ENCODE peak calls at places on chromosomes 16 and 17, in six cellular contexts. One of them, this sample, is unnamed.

GRCh38 chr16:49757744-49758069 is 98.2 kb downstream of the ZNF423 start:
- DNase-seq in heart right ventricle: no peak
- DNase-seq in colonic mucosa: no peak
- DNase-seq in CD8-positive, alpha-beta memory T cell: no peak
- DNase-seq in mammary epithelial cell: no peak
- DNase-seq in mesenchymal stem cell: no peak
- DNase-seq in this sample: no peak

GRCh38 chr17:81018044-81018802 is 16.7 kb upstream of the BAIAP2 start:
- DNase-seq in mesenchymal stem cell: peak
- DNase-seq in heart right ventricle: no peak
- DNase-seq in colonic mucosa: peak
- DNase-seq in CD8-positive, alpha-beta memory T cell: no peak
- DNase-seq in mammary epithelial cell: no peak
- DNase-seq in this sample: peak

GRCh38 chr17:1709971-1710806 is at the start of gene TLCD2:
- DNase-seq in colonic mucosa: peak
- DNase-seq in CD8-positive, alpha-beta memory T cell: peak
- DNase-seq in mesenchymal stem cell: peak
- DNase-seq in heart right ventricle: peak
- DNase-seq in mammary epithelial cell: peak
- DNase-seq in this sample: peak

GRCh38 chr17:27091043-27091497 is 202.8 kb upstream of the WSB1 start:
- DNase-seq in mesenchymal stem cell: no peak
- DNase-seq in mammary epithelial cell: no peak
- DNase-seq in CD8-positive, alpha-beta memory T cell: no peak
- DNase-seq in colonic mucosa: no peak
- DNase-seq in heart right ventricle: no peak
- DNase-seq in this sample: no peak

GRCh38 chr17:5416886-5417285 is 2.6 kb downstream of the NUP88 start:
- DNase-seq in CD8-positive, alpha-beta memory T cell: no peak
- DNase-seq in mesenchymal stem cell: no peak
- DNase-seq in heart right ventricle: no peak
- DNase-seq in colonic mucosa: peak
- DNase-seq in mammary epithelial cell: peak
- DNase-seq in this sample: no peak

GRCh38 chr17:58391302-58391984 is 25.9 kb downstream of the RNF43 start:
- DNase-seq in colonic mucosa: peak
- DNase-seq in CD8-positive, alpha-beta memory T cell: no peak
- DNase-seq in heart right ventricle: peak
- DNase-seq in mesenchymal stem cell: no peak
- DNase-seq in mammary epithelial cell: peak
- DNase-seq in this sample: no peak

GRCh38 chr17:78769200-78769773 is 12.8 kb downstream of the CYTH1 start:
- DNase-seq in colonic mucosa: no peak
- DNase-seq in mesenchymal stem cell: no peak
- DNase-seq in heart right ventricle: no peak
- DNase-seq in CD8-positive, alpha-beta memory T cell: no peak
- DNase-seq in mammary epithelial cell: no peak
- DNase-seq in this sample: no peak

GRCh38 chr17:49110504-49110903 is 22.1 kb upstream of the B4GALNT2 start:
- DNase-seq in mammary epithelial cell: peak
- DNase-seq in CD8-positive, alpha-beta memory T cell: no peak
- DNase-seq in mesenchymal stem cell: no peak
- DNase-seq in colonic mucosa: no peak
- DNase-seq in heart right ventricle: no peak
- DNase-seq in this sample: no peak

GRCh38 chr16:12531937-12532336 is 271.8 kb downstream of the CPPED1 start:
- DNase-seq in mammary epithelial cell: no peak
- DNase-seq in colonic mucosa: no peak
- DNase-seq in CD8-positive, alpha-beta memory T cell: no peak
- DNase-seq in heart right ventricle: no peak
- DNase-seq in mesenchymal stem cell: peak
- DNase-seq in this sample: no peak

GRCh38 chr17:56121661-56122060 is 31.6 kb upstream of the ANKFN1 start:
- DNase-seq in mesenchymal stem cell: no peak
- DNase-seq in mammary epithelial cell: no peak
- DNase-seq in CD8-positive, alpha-beta memory T cell: no peak
- DNase-seq in heart right ventricle: no peak
- DNase-seq in colonic mucosa: no peak
- DNase-seq in this sample: no peak

GRCh38 chr16:508884-509736 is 18.4 kb upstream of the CAPN15 start:
- DNase-seq in mesenchymal stem cell: peak
- DNase-seq in mammary epithelial cell: no peak
- DNase-seq in CD8-positive, alpha-beta memory T cell: no peak
- DNase-seq in heart right ventricle: no peak
- DNase-seq in colonic mucosa: peak
- DNase-seq in this sample: no peak

GRCh38 chr17:494601-495195 is 142.1 kb upstream of the RPH3AL start:
- DNase-seq in mesenchymal stem cell: no peak
- DNase-seq in mammary epithelial cell: no peak
- DNase-seq in colonic mucosa: no peak
- DNase-seq in heart right ventricle: no peak
- DNase-seq in CD8-positive, alpha-beta memory T cell: no peak
- DNase-seq in this sample: no peak

GRCh38 chr16:19704321-19705130 is 13.5 kb downstream of the KNOP1 start:
- DNase-seq in mesenchymal stem cell: peak
- DNase-seq in mammary epithelial cell: peak
- DNase-seq in colonic mucosa: no peak
- DNase-seq in heart right ventricle: no peak
- DNase-seq in CD8-positive, alpha-beta memory T cell: no peak
- DNase-seq in this sample: no peak

GRCh38 chr17:58006924-58007780 is at the start of gene SRSF1:
- DNase-seq in mammary epithelial cell: peak
- DNase-seq in heart right ventricle: peak
- DNase-seq in mesenchymal stem cell: peak
- DNase-seq in colonic mucosa: peak
- DNase-seq in CD8-positive, alpha-beta memory T cell: peak
- DNase-seq in this sample: peak

GRCh38 chr16:58280846-58281301 is 14.0 kb downstream of the PRSS54 start:
- DNase-seq in mammary epithelial cell: peak
- DNase-seq in colonic mucosa: no peak
- DNase-seq in CD8-positive, alpha-beta memory T cell: no peak
- DNase-seq in mesenchymal stem cell: no peak
- DNase-seq in heart right ventricle: no peak
- DNase-seq in this sample: no peak

GRCh38 chr16:67244387-67245188 is 2.7 kb downstream of the FHOD1 start:
- DNase-seq in mammary epithelial cell: peak
- DNase-seq in colonic mucosa: peak
- DNase-seq in mesenchymal stem cell: peak
- DNase-seq in CD8-positive, alpha-beta memory T cell: peak
- DNase-seq in heart right ventricle: peak
- DNase-seq in this sample: peak

GRCh38 chr16:11551842-11552241 is 34.9 kb downstream of the LITAF start:
- DNase-seq in CD8-positive, alpha-beta memory T cell: no peak
- DNase-seq in heart right ventricle: no peak
- DNase-seq in mesenchymal stem cell: no peak
- DNase-seq in colonic mucosa: no peak
- DNase-seq in mammary epithelial cell: no peak
- DNase-seq in this sample: no peak

GRCh38 chr17:77379837-77380236 is 239.1 kb downstream of the SEC14L1 start:
- DNase-seq in CD8-positive, alpha-beta memory T cell: no peak
- DNase-seq in mammary epithelial cell: no peak
- DNase-seq in mesenchymal stem cell: no peak
- DNase-seq in colonic mucosa: no peak
- DNase-seq in heart right ventricle: no peak
- DNase-seq in this sample: no peak

DNA sequence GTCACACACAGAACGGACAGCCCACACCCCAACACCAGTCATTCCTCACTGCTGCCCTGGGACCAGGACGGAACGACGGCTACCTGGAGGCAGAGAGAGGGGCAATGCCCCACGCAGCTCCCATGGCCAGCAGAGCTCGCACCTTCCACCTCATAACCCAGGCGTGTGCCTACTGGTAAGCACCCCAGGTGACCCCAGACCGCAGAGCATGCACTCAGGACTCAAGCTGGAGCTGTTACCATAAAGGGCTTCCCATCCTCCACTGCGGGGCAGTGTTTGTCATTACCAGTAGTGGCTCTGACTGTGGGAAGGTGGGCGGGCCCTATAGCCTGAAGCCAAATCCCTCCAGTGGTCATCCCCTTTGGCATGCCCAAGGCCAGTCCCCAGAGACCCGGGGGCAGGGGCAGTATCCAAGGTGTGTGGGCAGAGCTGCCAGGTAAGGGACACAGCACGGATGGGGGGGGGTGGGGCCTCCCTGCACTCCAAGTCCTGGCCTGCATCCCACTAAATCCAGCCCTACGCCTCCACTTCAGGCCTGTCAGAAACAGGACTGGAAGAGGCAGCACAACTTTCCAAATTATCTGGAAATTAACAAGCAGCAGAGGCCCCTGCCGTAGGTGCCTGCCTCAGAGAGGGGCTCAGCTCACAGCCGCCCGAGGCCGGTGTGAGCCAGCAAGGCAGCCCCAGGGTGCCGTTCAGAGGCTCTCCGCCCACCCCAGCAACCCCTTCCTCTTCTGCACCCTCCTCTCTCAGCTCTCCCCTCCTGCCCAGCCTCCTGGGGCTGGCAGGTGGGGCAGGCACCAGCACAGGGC is 4.8 kb upstream of the BCAR1 start:
- DNase-seq in mammary epithelial cell: no peak
- DNase-seq in colonic mucosa: no peak
- DNase-seq in heart right ventricle: peak
- DNase-seq in CD8-positive, alpha-beta memory T cell: no peak
- DNase-seq in mesenchymal stem cell: peak
- DNase-seq in this sample: peak
- H3K27ac ChIP-seq in mammary epithelial cell: no peak
- H3K27ac ChIP-seq in colonic mucosa: no peak
- H3K27ac ChIP-seq in heart right ventricle: peak
- H3K27ac ChIP-seq in CD8-positive, alpha-beta memory T cell: no peak
- H3K27ac ChIP-seq in mesenchymal stem cell: peak
- H3K27ac ChIP-seq in this sample: peak

GRCh38 chr16:74073471-74073870 is 223.1 kb upstream of the PSMD7 start:
- DNase-seq in colonic mucosa: no peak
- DNase-seq in mammary epithelial cell: no peak
- DNase-seq in CD8-positive, alpha-beta memory T cell: no peak
- DNase-seq in mesenchymal stem cell: no peak
- DNase-seq in heart right ventricle: no peak
- DNase-seq in this sample: no peak
- H3K27ac ChIP-seq in colonic mucosa: no peak
- H3K27ac ChIP-seq in mammary epithelial cell: no peak
- H3K27ac ChIP-seq in CD8-positive, alpha-beta memory T cell: no peak
- H3K27ac ChIP-seq in mesenchymal stem cell: no peak
- H3K27ac ChIP-seq in heart right ventricle: no peak
- H3K27ac ChIP-seq in this sample: no peak

GRCh38 chr16:84303023-84303422 is 8.3 kb downstream of the WFDC1 start:
- DNase-seq in colonic mucosa: no peak
- DNase-seq in mesenchymal stem cell: peak
- DNase-seq in mammary epithelial cell: no peak
- DNase-seq in heart right ventricle: peak
- DNase-seq in CD8-positive, alpha-beta memory T cell: no peak
- DNase-seq in this sample: peak

GRCh38 chr16:84298376-84298899 is 3.8 kb downstream of the WFDC1 start:
- DNase-seq in colonic mucosa: no peak
- DNase-seq in heart right ventricle: no peak
- DNase-seq in mesenchymal stem cell: no peak
- DNase-seq in mammary epithelial cell: no peak
- DNase-seq in CD8-positive, alpha-beta memory T cell: no peak
- DNase-seq in this sample: no peak

GRCh38 chr16:84303516-84303915 is 8.8 kb downstream of the WFDC1 start:
- DNase-seq in heart right ventricle: no peak
- DNase-seq in mammary epithelial cell: no peak
- DNase-seq in mesenchymal stem cell: no peak
- DNase-seq in colonic mucosa: no peak
- DNase-seq in CD8-positive, alpha-beta memory T cell: no peak
- DNase-seq in this sample: no peak

GRCh38 chr16:84299734-84300440 is 5.2 kb downstream of the WFDC1 start:
- DNase-seq in mammary epithelial cell: no peak
- DNase-seq in heart right ventricle: no peak
- DNase-seq in colonic mucosa: no peak
- DNase-seq in CD8-positive, alpha-beta memory T cell: no peak
- DNase-seq in mesenchymal stem cell: no peak
- DNase-seq in this sample: no peak

DNA sequence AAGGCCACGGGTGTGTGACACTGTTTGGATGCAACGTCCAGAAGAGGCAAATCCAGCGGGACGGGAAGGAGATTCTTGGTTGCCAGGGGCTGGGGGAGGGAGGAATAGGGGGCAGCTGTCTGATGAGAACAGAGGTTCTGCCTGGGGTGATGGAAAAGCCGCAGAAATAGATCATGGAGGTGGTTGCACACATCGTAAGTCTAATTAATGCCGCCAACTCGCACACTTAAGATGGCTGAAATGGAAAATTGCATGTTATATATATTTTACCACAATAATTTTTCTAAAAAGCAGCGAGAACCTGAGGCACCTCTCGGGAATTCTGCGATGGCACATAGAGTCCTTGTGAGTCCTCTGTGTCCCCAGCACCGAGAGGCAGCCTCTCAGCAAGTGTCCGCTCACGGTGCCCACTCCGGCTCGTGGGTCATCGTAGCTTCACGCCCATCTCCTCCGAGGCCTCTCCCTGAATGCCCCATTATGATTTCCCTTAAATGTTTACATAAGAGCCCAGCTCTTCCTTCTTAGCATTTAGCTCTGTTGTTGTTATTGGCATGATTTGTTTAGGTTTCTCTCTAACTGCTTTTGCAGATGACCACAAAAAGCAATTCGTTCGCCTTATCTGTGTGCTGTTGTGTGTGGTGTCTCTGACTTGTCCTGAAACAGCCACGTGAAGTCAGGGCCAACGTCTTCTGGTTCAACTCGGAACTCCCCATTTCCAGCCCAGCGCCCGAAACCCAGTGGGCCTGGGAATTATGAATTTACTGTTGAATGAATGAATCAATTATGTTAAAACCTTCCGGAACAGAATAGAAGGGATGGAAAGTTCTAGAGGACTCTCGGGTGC is 7.7 kb downstream of the WFDC1 start:
- DNase-seq in colonic mucosa: no peak
- DNase-seq in CD8-positive, alpha-beta memory T cell: no peak
- DNase-seq in mammary epithelial cell: no peak
- DNase-seq in heart right ventricle: no peak
- DNase-seq in mesenchymal stem cell: peak
- DNase-seq in this sample: no peak
- H3K27ac ChIP-seq in colonic mucosa: peak
- H3K27ac ChIP-seq in CD8-positive, alpha-beta memory T cell: no peak
- H3K27ac ChIP-seq in mammary epithelial cell: no peak
- H3K27ac ChIP-seq in heart right ventricle: peak
- H3K27ac ChIP-seq in mesenchymal stem cell: no peak
- H3K27ac ChIP-seq in this sample: peak

GRCh38 chr16:81623365-81624102 is 155.6 kb upstream of the PLCG2 start:
- DNase-seq in heart right ventricle: no peak
- DNase-seq in mesenchymal stem cell: peak
- DNase-seq in CD8-positive, alpha-beta memory T cell: peak
- DNase-seq in mammary epithelial cell: peak
- DNase-seq in colonic mucosa: peak
- DNase-seq in this sample: no peak

GRCh38 chr16:81627024-81627423 is 152.1 kb upstream of the PLCG2 start:
- DNase-seq in mesenchymal stem cell: peak
- DNase-seq in colonic mucosa: no peak
- DNase-seq in mammary epithelial cell: no peak
- DNase-seq in CD8-positive, alpha-beta memory T cell: no peak
- DNase-seq in heart right ventricle: no peak
- DNase-seq in this sample: no peak

GRCh38 chr16:81626181-81626674 is 152.9 kb upstream of the PLCG2 start:
- DNase-seq in mesenchymal stem cell: no peak
- DNase-seq in mammary epithelial cell: peak
- DNase-seq in heart right ventricle: no peak
- DNase-seq in CD8-positive, alpha-beta memory T cell: no peak
- DNase-seq in colonic mucosa: no peak
- DNase-seq in this sample: no peak

GRCh38 chr16:81625544-81626152 is 153.4 kb upstream of the PLCG2 start:
- DNase-seq in CD8-positive, alpha-beta memory T cell: no peak
- DNase-seq in mesenchymal stem cell: peak
- DNase-seq in mammary epithelial cell: peak
- DNase-seq in colonic mucosa: peak
- DNase-seq in heart right ventricle: peak
- DNase-seq in this sample: no peak

GRCh38 chr16:81624718-81625543 is 154.2 kb upstream of the PLCG2 start:
- DNase-seq in mammary epithelial cell: peak
- DNase-seq in colonic mucosa: no peak
- DNase-seq in CD8-positive, alpha-beta memory T cell: no peak
- DNase-seq in mesenchymal stem cell: no peak
- DNase-seq in heart right ventricle: no peak
- DNase-seq in this sample: no peak
- H3K27ac ChIP-seq in mammary epithelial cell: peak
- H3K27ac ChIP-seq in colonic mucosa: no peak
- H3K27ac ChIP-seq in CD8-positive, alpha-beta memory T cell: peak
- H3K27ac ChIP-seq in mesenchymal stem cell: no peak
- H3K27ac ChIP-seq in heart right ventricle: no peak
- H3K27ac ChIP-seq in this sample: peak